ENCODE peak calls at places on chromosomes 1 and 21, in ten cellular contexts. P is SJCRH30; D is activated naive CD4-positive, alpha-beta T cell treated with anti-CD3 and anti-CD28 coated beads, Interleukin-2, amount 50 U/mL, for 16 hours; R is T-helper 22 cell; N is CD8-positive, alpha-beta memory T cell; X is NCI-H748 treated with DMSO at 0.1 percent for 48 hours; S is activated CD8-positive, alpha-beta memory T cell treated with anti-CD3 and anti-CD28 coated beads for 48 hours; V is cardiac muscle cell; T is neural crest cell; B is HCEC 1CT. M is an unnamed sample.

GRCh38 chr1:223811634-223812101 is 34.1 kb downstream of the TP53BP2 start:
- DNase-seq in P (no peak), D (no peak), R (no peak), N (no peak), X (no peak), S (no peak), V (peak), T (no peak), B (peak), M (no peak)

GRCh38 chr21:14713109-14713508 is 167.0 kb upstream of the SAMSN1 start:
- DNase-seq in P (no peak), D (no peak), R (no peak), N (no peak), X (no peak), S (no peak), V (no peak), T (no peak), B (no peak), M (no peak)

GRCh38 chr1:117685936-117686806 is 80.3 kb downstream of the TENT5C start:
- DNase-seq in P (no peak), D (no peak), R (no peak), N (no peak), X (no peak), S (no peak), V (no peak), T (no peak), B (no peak), M (no peak)

GRCh38 chr21:33290441-33290840 is 24.3 kb downstream of the IL10RB start:
- DNase-seq in P (no peak), D (no peak), R (no peak), N (no peak), X (peak), S (no peak), V (no peak), T (no peak), B (no peak), M (no peak)

GRCh38 chr1:45585496-45586075 is 1.7 kb downstream of the NASP start:
- DNase-seq in P (no peak), D (no peak), R (no peak), N (no peak), X (no peak), S (no peak), V (no peak), T (no peak), B (no peak), M (no peak)

GRCh38 chr1:232634086-232634485 is 4.2 kb upstream of the SIPA1L2 start:
- DNase-seq in P (no peak), D (no peak), R (no peak), N (no peak), X (no peak), S (no peak), V (no peak), T (no peak), B (no peak), M (no peak)

GRCh38 chr1:222546548-222547259 is 1.2 kb downstream of the HHIPL2 start:
- DNase-seq in P (peak), D (no peak), R (no peak), N (no peak), X (peak), S (no peak), V (peak), T (no peak), B (peak), M (no peak)

GRCh38 chr1:106523448-106523847 is 533.0 kb upstream of the PRMT6 start:
- DNase-seq in P (no peak), D (no peak), R (no peak), N (no peak), X (no peak), S (no peak), V (no peak), T (no peak), B (no peak), M (no peak)

GRCh38 chr1:228314658-228315483 is 91.8 kb downstream of the TRIM11 start:
- DNase-seq in P (peak), D (peak), R (no peak), N (peak), X (no peak), S (no peak), V (no peak), T (no peak), B (no peak), M (no peak)

GRCh38 chr1:222370911-222371717 is 176.8 kb downstream of the HHIPL2 start:
- DNase-seq in P (peak), D (no peak), R (no peak), N (no peak), X (no peak), S (no peak), V (peak), T (no peak), B (peak), M (no peak)

GRCh38 chr21:33123396-33124120 is 53.6 kb downstream of the OLIG1 start:
- DNase-seq in P (no peak), D (no peak), R (no peak), N (no peak), X (no peak), S (no peak), V (no peak), T (no peak), B (no peak), M (no peak)

GRCh38 chr1:201470581-201470980 is 1.6 kb upstream of the PHLDA3 start:
- DNase-seq in P (no peak), D (no peak), R (no peak), N (no peak), X (no peak), S (no peak), V (no peak), T (no peak), B (no peak), M (no peak)

GRCh38 chr21:36183144-36183795 is 26.6 kb downstream of the DOP1B start:
- DNase-seq in P (peak), D (no peak), R (no peak), N (no peak), X (no peak), S (no peak), V (peak), T (no peak), B (no peak), M (no peak)

GRCh38 chr1:220067246-220068204 is 21.2 kb upstream of the EPRS1 start:
- DNase-seq in P (no peak), D (no peak), R (no peak), N (no peak), X (no peak), S (no peak), V (no peak), T (no peak), B (peak), M (no peak)

GRCh38 chr1:43783671-43784205 is 76.4 kb downstream of the ST3GAL3 start:
- DNase-seq in P (no peak), D (no peak), R (no peak), N (no peak), X (no peak), S (no peak), V (no peak), T (no peak), B (peak), M (no peak)

GRCh38 chr1:188237573-188238353 is 1409.0 kb downstream of the PLA2G4A start:
- DNase-seq in P (no peak), D (no peak), R (no peak), N (no peak), X (no peak), S (no peak), V (peak), T (no peak), B (peak), M (no peak)

GRCh38 chr1:85330711-85331290 is 54.4 kb upstream of the BCL10 start:
- DNase-seq in P (peak), D (no peak), R (no peak), N (no peak), X (no peak), S (no peak), V (peak), T (no peak), B (peak), M (no peak)

GRCh38 chr1:224245188-224245587 is 62.1 kb downstream of the DEGS1 start:
- DNase-seq in P (no peak), D (no peak), R (no peak), N (no peak), X (no peak), S (no peak), V (peak), T (no peak), B (peak), M (no peak)

GRCh38 chr1:70043806-70044205 is 161.6 kb downstream of the LRRC40 start:
- DNase-seq in P (peak), D (no peak), R (no peak), N (no peak), X (no peak), S (no peak), V (peak), T (no peak), B (peak), M (no peak)